ENCODE peak calls at places on chromosomes 5 and 9, in four cellular contexts. One of them, this sample, is unnamed.

GRCh38 chr5:2897276-2897990 is 146.0 kb upstream of the IRX2 start:
- DNase-seq in HepG2: no peak
- DNase-seq in GM12878: no peak
- DNase-seq in K562: no peak
- DNase-seq in this sample: no peak

GRCh38 chr5:31382051-31382878 is 149.6 kb downstream of the DROSHA start:
- DNase-seq in HepG2: no peak
- DNase-seq in GM12878: peak; percentile 48
- DNase-seq in K562: no peak
- DNase-seq in this sample: no peak

GRCh38 chr5:150511641-150512367 is 3.9 kb downstream of the NDST1 start:
- DNase-seq in HepG2: no peak
- DNase-seq in GM12878: no peak
- DNase-seq in K562: peak; percentile 82
- DNase-seq in this sample: peak; percentile 64

GRCh38 chr9:120918931-120919638 is 7.5 kb downstream of the TRAF1 start:
- DNase-seq in HepG2: no peak
- DNase-seq in GM12878: no peak
- DNase-seq in K562: no peak
- DNase-seq in this sample: no peak

GRCh38 chr9:134328841-134329575 is 2.8 kb downstream of the RXRA start:
- DNase-seq in HepG2: peak; percentile 73
- DNase-seq in GM12878: no peak
- DNase-seq in K562: no peak
- DNase-seq in this sample: no peak

GRCh38 chr9:99019523-99020331 is 76.0 kb downstream of the COL15A1 start:
- DNase-seq in HepG2: no peak
- DNase-seq in GM12878: no peak
- DNase-seq in K562: no peak
- DNase-seq in this sample: no peak

GRCh38 chr9:2321523-2322148 is 300.0 kb upstream of the VLDLR start:
- DNase-seq in HepG2: no peak
- DNase-seq in GM12878: no peak
- DNase-seq in K562: no peak
- DNase-seq in this sample: no peak

GRCh38 chr9:36092509-36093215 is 43.9 kb upstream of the GLIPR2 start:
- DNase-seq in HepG2: no peak
- DNase-seq in GM12878: peak; percentile 65
- DNase-seq in K562: no peak
- DNase-seq in this sample: no peak

GRCh38 chr9:86077286-86077685 is 22.1 kb downstream of the GOLM1 start:
- DNase-seq in HepG2: no peak
- DNase-seq in GM12878: no peak
- DNase-seq in K562: no peak
- DNase-seq in this sample: no peak

GRCh38 chr9:8703904-8704303 is 904.3 kb upstream of the DMAC1 start:
- DNase-seq in HepG2: no peak
- DNase-seq in GM12878: no peak
- DNase-seq in K562: no peak
- DNase-seq in this sample: no peak

GRCh38 chr5:168978015-168978414 is 322.9 kb downstream of the SLIT3 start:
- DNase-seq in HepG2: no peak
- DNase-seq in GM12878: no peak
- DNase-seq in K562: no peak
- DNase-seq in this sample: no peak

GRCh38 chr9:4207881-4208615 is 91.8 kb downstream of the GLIS3 start:
- DNase-seq in HepG2: no peak
- DNase-seq in GM12878: no peak
- DNase-seq in K562: no peak
- DNase-seq in this sample: no peak

GRCh38 chr9:110911659-110912473 is 126.4 kb downstream of the LPAR1 start:
- DNase-seq in HepG2: no peak
- DNase-seq in GM12878: no peak
- DNase-seq in K562: no peak
- DNase-seq in this sample: no peak

GRCh38 chr9:2603621-2604020 is 18.0 kb upstream of the VLDLR start:
- DNase-seq in HepG2: no peak
- DNase-seq in GM12878: no peak
- DNase-seq in K562: no peak
- DNase-seq in this sample: no peak

GRCh38 chr9:117929873-117930272 is 225.7 kb downstream of the TLR4 start:
- DNase-seq in HepG2: no peak
- DNase-seq in GM12878: no peak
- DNase-seq in K562: no peak
- DNase-seq in this sample: no peak

GRCh38 chr9:77020438-77021264 is 1.2 kb downstream of the FOXB2 start:
- DNase-seq in HepG2: no peak
- DNase-seq in GM12878: no peak
- DNase-seq in K562: no peak
- DNase-seq in this sample: no peak

GRCh38 chr5:175059687-175060194 is 335.4 kb downstream of the MSX2 start:
- DNase-seq in HepG2: peak; percentile 24
- DNase-seq in GM12878: no peak
- DNase-seq in K562: no peak
- DNase-seq in this sample: peak; percentile 81

GRCh38 chr5:14777932-14778788 is 93.4 kb downstream of the ANKH start:
- DNase-seq in HepG2: no peak
- DNase-seq in GM12878: no peak
- DNase-seq in K562: no peak
- DNase-seq in this sample: no peak

GRCh38 chr5:55636711-55637110 is 75.4 kb downstream of the SLC38A9 start:
- DNase-seq in HepG2: peak; percentile 39
- DNase-seq in GM12878: no peak
- DNase-seq in K562: no peak
- DNase-seq in this sample: no peak

GRCh38 chr9:38437193-38437823 is 13.1 kb upstream of the IGFBPL1 start:
- DNase-seq in HepG2: peak; percentile 91
- DNase-seq in GM12878: no peak
- DNase-seq in K562: no peak
- DNase-seq in this sample: no peak

GRCh38 chr5:169013208-169013728 is 287.7 kb downstream of the SLIT3 start:
- DNase-seq in HepG2: no peak
- DNase-seq in GM12878: no peak
- DNase-seq in K562: no peak
- DNase-seq in this sample: no peak

GRCh38 chr5:9562101-9562500 is 16.2 kb upstream of the SEMA5A start:
- DNase-seq in HepG2: no peak
- DNase-seq in GM12878: no peak
- DNase-seq in K562: no peak
- DNase-seq in this sample: no peak

GRCh38 chr9:76161103-76161502 is 233.1 kb downstream of the RFK start:
- DNase-seq in HepG2: no peak
- DNase-seq in GM12878: no peak
- DNase-seq in K562: no peak
- DNase-seq in this sample: no peak

GRCh38 chr9:69188975-69189374 is 14.9 kb downstream of the TJP2 start:
- DNase-seq in HepG2: no peak
- DNase-seq in GM12878: no peak
- DNase-seq in K562: peak; percentile 59
- DNase-seq in this sample: no peak

GRCh38 chr9:87880116-87880515 is 2.6 kb upstream of the SPATA31E1 start:
- DNase-seq in HepG2: no peak
- DNase-seq in GM12878: no peak
- DNase-seq in K562: no peak
- DNase-seq in this sample: no peak

GRCh38 chr5:151063136-151063544 is 17.7 kb downstream of the TNIP1 start:
- DNase-seq in HepG2: peak; percentile 12
- DNase-seq in GM12878: no peak
- DNase-seq in K562: peak; percentile 47
- DNase-seq in this sample: no peak

GRCh38 chr9:125585503-125586172 is 121.4 kb downstream of the MAPKAP1 start:
- DNase-seq in HepG2: peak; percentile 22
- DNase-seq in GM12878: no peak
- DNase-seq in K562: no peak
- DNase-seq in this sample: no peak

GRCh38 chr9:125589287-125589686 is 117.7 kb downstream of the MAPKAP1 start:
- DNase-seq in HepG2: no peak
- DNase-seq in GM12878: no peak
- DNase-seq in K562: no peak
- DNase-seq in this sample: no peak

GRCh38 chr9:125591245-125591644 is 115.8 kb downstream of the MAPKAP1 start:
- DNase-seq in HepG2: no peak
- DNase-seq in GM12878: no peak
- DNase-seq in K562: no peak
- DNase-seq in this sample: no peak

GRCh38 chr9:125587819-125588460 is 119.1 kb downstream of the MAPKAP1 start:
- DNase-seq in HepG2: no peak
- DNase-seq in GM12878: no peak
- DNase-seq in K562: no peak
- DNase-seq in this sample: no peak

GRCh38 chr9:125586173-125586512 is 120.9 kb downstream of the MAPKAP1 start:
- DNase-seq in HepG2: no peak
- DNase-seq in GM12878: no peak
- DNase-seq in K562: no peak
- DNase-seq in this sample: no peak
- TF ChIP-seq ETV6 in HepG2: no peak
- TF ChIP-seq ETV6 in GM12878: no peak
- TF ChIP-seq ETV6 in K562: no peak
- TF ChIP-seq ETV6 in this sample: no peak

DNA sequence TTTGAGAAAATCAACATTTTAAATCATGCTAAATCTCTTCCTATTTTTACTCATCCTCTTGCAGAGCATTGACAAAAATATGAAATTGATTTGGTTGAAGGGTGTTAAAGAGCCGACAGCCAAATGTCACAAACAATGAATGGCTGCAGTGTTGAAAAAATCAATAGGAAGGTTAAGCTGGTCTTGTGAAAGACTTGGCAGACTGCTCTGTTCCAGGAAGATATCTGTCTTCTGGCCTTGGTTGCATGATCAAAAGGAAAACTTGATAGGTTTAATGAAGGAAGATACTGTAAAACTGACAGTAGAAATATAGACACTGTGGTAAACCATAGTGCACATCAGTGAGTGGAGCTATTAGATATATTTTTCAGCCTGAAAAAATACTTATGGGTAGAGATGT is 103.6 kb downstream of the PBX3 start:
- DNase-seq in HepG2: peak; percentile 78
- DNase-seq in GM12878: no peak
- DNase-seq in K562: no peak
- DNase-seq in this sample: no peak
- TF ChIP-seq ETV6 in HepG2: no peak
- TF ChIP-seq ETV6 in GM12878: no peak
- TF ChIP-seq ETV6 in K562: no peak
- TF ChIP-seq ETV6 in this sample: no peak

DNA sequence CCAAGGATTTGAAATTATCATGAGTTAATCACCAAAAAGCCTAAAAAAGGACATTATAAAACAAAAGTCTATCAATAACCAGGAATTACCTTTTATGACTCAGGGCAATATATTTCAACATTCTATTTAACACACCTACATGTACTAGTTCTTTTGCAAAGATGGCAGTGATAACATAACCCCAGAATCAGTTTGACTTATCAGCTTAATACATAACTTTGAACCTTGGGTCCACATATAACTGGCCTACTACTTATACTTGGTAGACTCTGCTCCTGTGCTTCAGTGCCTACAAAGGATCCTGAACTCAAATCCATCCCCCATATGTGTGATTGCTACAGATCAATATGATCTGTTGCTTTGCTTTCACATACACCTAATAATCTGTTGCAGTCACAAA is 25.7 kb downstream of the DEPDC1B start:
- DNase-seq in HepG2: no peak
- DNase-seq in GM12878: no peak
- DNase-seq in K562: no peak
- DNase-seq in this sample: no peak
- TF ChIP-seq ETV6 in HepG2: no peak
- TF ChIP-seq ETV6 in GM12878: no peak
- TF ChIP-seq ETV6 in K562: no peak
- TF ChIP-seq ETV6 in this sample: no peak

DNA sequence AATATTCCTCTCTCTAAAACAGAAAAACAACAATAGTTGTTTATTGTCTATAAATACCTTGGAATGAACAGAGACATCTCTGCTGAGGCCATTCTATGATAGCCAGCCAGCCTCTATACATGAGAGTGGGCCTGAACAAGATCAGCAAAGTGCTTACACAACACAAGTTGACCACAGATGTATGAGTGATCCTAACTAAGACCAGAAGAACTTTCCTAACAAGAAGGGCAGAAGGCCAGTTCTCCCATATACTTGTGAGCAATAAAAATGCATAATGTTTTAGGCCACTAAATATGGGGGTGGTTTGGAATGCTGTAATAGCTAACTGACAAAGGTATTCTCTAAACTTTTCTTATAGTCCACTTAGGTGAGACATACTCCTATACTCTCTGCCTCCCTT is 345.7 kb downstream of the SPATA31D1 start:
- DNase-seq in HepG2: no peak
- DNase-seq in GM12878: no peak
- DNase-seq in K562: no peak
- DNase-seq in this sample: no peak
- TF ChIP-seq ETV6 in HepG2: no peak
- TF ChIP-seq ETV6 in GM12878: no peak
- TF ChIP-seq ETV6 in K562: no peak
- TF ChIP-seq ETV6 in this sample: no peak

GRCh38 chr9:127904518-127904887 is 5.1 kb upstream of the ST6GALNAC6 start:
- DNase-seq in HepG2: peak; percentile 60
- DNase-seq in GM12878: no peak
- DNase-seq in K562: no peak
- DNase-seq in this sample: peak; percentile 42
- TF ChIP-seq ETV6 in HepG2: no peak
- TF ChIP-seq ETV6 in GM12878: no peak
- TF ChIP-seq ETV6 in K562: no peak
- TF ChIP-seq ETV6 in this sample: no peak

GRCh38 chr5:143964919-143965318 is 153.0 kb downstream of the HMHB1 start:
- DNase-seq in HepG2: no peak
- DNase-seq in GM12878: no peak
- DNase-seq in K562: no peak
- DNase-seq in this sample: no peak
- TF ChIP-seq ETV6 in HepG2: no peak
- TF ChIP-seq ETV6 in GM12878: no peak
- TF ChIP-seq ETV6 in K562: no peak
- TF ChIP-seq ETV6 in this sample: no peak